ENCODE peak calls at places on chromosomes 4 and X, in four cellular contexts. J is suprapubic skin, T is thyroid gland, E is heart left ventricle. A is an unnamed sample. For H3K4me1, the result is how much of the 10 kb centered on the place peaks cover.

GRCh38 chrX:100645106-100645505 is 1.1 kb downstream of the SRPX2 start:
- DNase-seq in J (no peak), T (no peak), E (no peak), A (no peak)

GRCh38 chr4:184860018-184860530 is 34.3 kb upstream of the ACSL1 start:
- DNase-seq in E (no peak), J (no peak), T (no peak), A (no peak)

GRCh38 chr4:15202481-15202880 is 200.2 kb downstream of the CPEB2 start:
- DNase-seq in E (no peak), T (no peak), J (no peak), A (no peak)

GRCh38 chr4:70556856-70557255 is 35.2 kb upstream of the AMBN start:
- DNase-seq in J (no peak), T (no peak), E (no peak), A (no peak)

GRCh38 chrX:74800062-74800461 is 125.2 kb downstream of the NEXMIF start:
- DNase-seq in T (no peak), J (no peak), E (no peak), A (no peak)

GRCh38 chr4:33218238-33218637 is 2498.1 kb downstream of the PCDH7 start:
- DNase-seq in T (no peak), J (no peak), E (no peak), A (no peak)

GRCh38 chrX:155235891-155236290 is 19.6 kb downstream of the VBP1 start:
- DNase-seq in T (no peak), E (no peak), J (no peak), A (no peak)

GRCh38 chr4:173121044-173121685 is 47.4 kb upstream of the GALNT7 start:
- DNase-seq in E (peak), J (no peak), T (peak), A (no peak)

GRCh38 chrX:154471870-154472684 is 7.0 kb downstream of the LAGE3 start:
- DNase-seq in T (no peak), J (no peak), E (no peak), A (peak)

GRCh38 chr4:21802406-21802805 is 146.2 kb downstream of the KCNIP4 start:
- DNase-seq in J (no peak), T (no peak), E (no peak), A (no peak)

GRCh38 chrX:132426695-132427281 is 62.0 kb downstream of the MBNL3 start:
- DNase-seq in E (no peak), J (no peak), T (no peak), A (no peak)

GRCh38 chr4:52376107-52376704 is 282.9 kb downstream of the USP46 start:
- DNase-seq in T (peak), J (no peak), E (no peak), A (no peak)

GRCh38 chrX:39855748-39856129 is 242.0 kb downstream of the BCOR start:
- DNase-seq in J (no peak), T (no peak), E (no peak), A (no peak)

GRCh38 chr4:17561195-17561909 is 15.6 kb upstream of the LAP3 start:
- DNase-seq in E (no peak), J (no peak), T (no peak), A (no peak)

GRCh38 chr4:48949518-48950207 is 36.4 kb upstream of the CWH43 start:
- DNase-seq in T (no peak), J (no peak), E (no peak), A (no peak)

GRCh38 chrX:111182938-111183337 is 86.9 kb downstream of the PAK3 start:
- DNase-seq in T (no peak), E (no peak), J (no peak), A (no peak)

GRCh38 chr4:134627386-134627785 is 425.8 kb upstream of the PABPC4L start:
- DNase-seq in T (no peak), J (no peak), E (no peak), A (peak)

GRCh38 chrX:48083212-48083611 is 11.8 kb upstream of the ZNF630 start:
- DNase-seq in E (no peak), T (peak), J (no peak), A (no peak)

GRCh38 chrX:110086916-110087484 is 84.1 kb downstream of the TMEM164 start:
- DNase-seq in J (no peak), E (no peak), T (no peak), A (no peak)

GRCh38 chrX:72121381-72121780 is 10.3 kb downstream of the RTL5 start:
- DNase-seq in E (peak), T (peak), J (no peak), A (peak)

GRCh38 chr4:159204566-159204965 is 101.7 kb downstream of the RAPGEF2 start:
- DNase-seq in J (no peak), T (no peak), E (no peak), A (no peak)

GRCh38 chr4:8318509-8318908 is 49.0 kb downstream of the HTRA3 start:
- DNase-seq in T (no peak), E (no peak), J (no peak), A (no peak)

GRCh38 chrX:138485224-138485623 is 226.3 kb downstream of the FGF13 start:
- DNase-seq in T (no peak), E (no peak), J (no peak), A (no peak)

GRCh38 chrX:29042341-29042740 is 455.1 kb downstream of the IL1RAPL1 start:
- DNase-seq in E (no peak), T (no peak), J (no peak), A (no peak)

GRCh38 chr4:92988301-92988700 is 684.5 kb downstream of the GRID2 start:
- DNase-seq in T (no peak), J (no peak), E (no peak), A (no peak)

GRCh38 chrX:45434231-45434630 is 233.6 kb upstream of the DIPK2B start:
- DNase-seq in J (no peak), E (no peak), T (no peak), A (no peak)

GRCh38 chrX:107935200-107935599 is 47.0 kb downstream of the TEX13B start:
- DNase-seq in T (no peak), J (no peak), E (peak), A (no peak)

GRCh38 chrX:2690856-2691542 is at the start of gene CD99:
- DNase-seq in J (peak), E (peak), T (peak), A (peak)

GRCh38 chrX:23246001-23246400 is 88.6 kb upstream of the PTCHD1 start:
- DNase-seq in T (no peak), E (no peak), J (no peak), A (no peak)

GRCh38 chr4:180870623-180871022 is 1372.6 kb upstream of the TENM3 start:
- DNase-seq in E (no peak), J (no peak), T (no peak), A (no peak)

GRCh38 chrX:19752043-19752442 is 135.4 kb downstream of the SH3KBP1 start:
- DNase-seq in J (no peak), E (no peak), T (no peak), A (no peak)

GRCh38 chrX:130741151-130741550 is 161.9 kb downstream of the ENOX2 start:
- DNase-seq in J (no peak), E (no peak), T (no peak), A (no peak)

GRCh38 chr4:168485511-168485910 is 5.2 kb upstream of the DDX60L start:
- DNase-seq in E (no peak), T (no peak), J (no peak), A (no peak)

GRCh38 chr4:85688055-85688740 is 213.2 kb downstream of the ARHGAP24 start:
- DNase-seq in J (no peak), E (no peak), T (no peak), A (no peak)

GRCh38 chr4:181541396-181541795 is 701.8 kb upstream of the TENM3 start:
- DNase-seq in J (no peak), T (no peak), E (no peak), A (no peak)

GRCh38 chr4:176814770-176815169 is 22.0 kb upstream of the VEGFC start:
- DNase-seq in T (no peak), E (no peak), J (no peak), A (no peak)

GRCh38 chr4:72319596-72319995 is 249.4 kb downstream of the ADAMTS3 start:
- DNase-seq in T (peak), E (no peak), J (no peak), A (no peak)

GRCh38 chr4:115537387-115537786 is 424.0 kb upstream of the NDST4 start:
- DNase-seq in J (no peak), E (no peak), T (no peak), A (no peak)

GRCh38 chr4:56326363-56326762 is 60.9 kb downstream of the AASDH start:
- DNase-seq in E (no peak), J (no peak), T (no peak), A (no peak)

GRCh38 chr4:119297795-119298194 is 24.1 kb downstream of the FABP2 start:
- DNase-seq in E (no peak), J (no peak), T (no peak), A (no peak)

DNA sequence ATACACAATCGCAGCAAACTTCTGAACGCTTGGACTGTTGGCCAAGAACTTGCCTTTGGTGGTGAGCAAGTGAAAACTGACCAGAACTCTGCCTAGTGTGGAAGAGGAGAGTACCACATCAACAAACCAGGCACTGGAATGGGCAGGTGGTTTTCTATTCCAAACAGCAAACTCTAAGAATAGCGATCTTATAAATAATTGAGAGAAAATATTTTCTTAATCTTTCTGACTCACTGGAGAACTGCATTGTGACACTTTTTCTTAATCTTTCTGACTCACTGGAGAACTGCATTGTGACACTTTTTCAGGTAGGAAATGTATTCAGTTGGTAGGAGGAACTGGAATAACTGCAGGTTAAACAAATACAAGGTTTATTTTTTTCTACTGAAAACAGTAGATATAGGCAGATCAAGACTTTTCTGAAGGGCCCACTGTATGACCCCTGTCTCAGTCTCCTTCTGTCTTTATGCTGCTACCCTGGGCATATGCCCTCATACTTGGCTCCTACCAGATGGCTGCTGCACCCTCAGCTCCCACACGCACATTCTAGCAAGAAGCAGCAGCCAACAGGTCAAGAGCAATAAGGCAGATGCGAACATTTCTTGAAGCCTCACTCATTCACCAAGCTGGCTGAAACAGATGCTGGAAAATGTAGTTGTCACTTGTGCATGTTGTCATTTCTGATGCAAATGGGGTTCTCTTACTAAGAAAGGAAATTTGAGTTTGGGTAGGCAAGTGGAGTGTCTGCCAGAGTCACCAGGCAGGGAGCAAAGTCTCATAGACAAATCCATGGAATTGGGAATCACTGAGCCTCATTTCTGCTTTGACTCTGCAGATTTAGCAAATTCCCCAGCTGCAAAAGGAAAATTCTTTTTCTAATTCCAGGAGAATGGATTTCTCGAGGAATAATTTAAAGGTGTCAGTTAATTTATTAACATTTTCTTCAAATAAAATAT is 57.3 kb upstream of the SORBS2 start:
- DNase-seq in J (no peak), T (no peak), E (no peak), A (no peak)
- H3K4me1 ChIP-seq in J (under half), T (under half), E (under half), A (under half)

DNA sequence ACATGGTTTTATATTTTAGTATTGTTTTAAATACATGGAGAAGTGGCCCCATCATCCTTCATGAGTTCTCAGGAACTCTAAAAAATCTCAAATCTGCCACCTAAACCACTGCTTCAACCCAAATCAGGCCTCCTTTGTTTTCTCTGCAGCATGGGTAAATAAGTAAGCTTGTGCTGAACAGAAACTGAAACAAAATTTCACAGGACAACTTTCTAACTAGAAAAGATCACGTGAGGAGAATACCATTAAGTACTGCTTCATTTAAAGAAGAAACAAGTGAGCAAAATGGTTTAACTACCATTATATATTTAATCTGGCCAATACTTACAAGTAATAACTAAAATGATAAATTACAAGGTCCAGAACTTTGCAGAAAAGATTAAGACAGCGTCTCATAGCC is 2.5 kb downstream of the ARAP2 start:
- DNase-seq in T (no peak), E (no peak), J (no peak), A (no peak)
- H3K4me3 ChIP-seq in T (peak), E (peak), J (peak), A (peak)

DNA sequence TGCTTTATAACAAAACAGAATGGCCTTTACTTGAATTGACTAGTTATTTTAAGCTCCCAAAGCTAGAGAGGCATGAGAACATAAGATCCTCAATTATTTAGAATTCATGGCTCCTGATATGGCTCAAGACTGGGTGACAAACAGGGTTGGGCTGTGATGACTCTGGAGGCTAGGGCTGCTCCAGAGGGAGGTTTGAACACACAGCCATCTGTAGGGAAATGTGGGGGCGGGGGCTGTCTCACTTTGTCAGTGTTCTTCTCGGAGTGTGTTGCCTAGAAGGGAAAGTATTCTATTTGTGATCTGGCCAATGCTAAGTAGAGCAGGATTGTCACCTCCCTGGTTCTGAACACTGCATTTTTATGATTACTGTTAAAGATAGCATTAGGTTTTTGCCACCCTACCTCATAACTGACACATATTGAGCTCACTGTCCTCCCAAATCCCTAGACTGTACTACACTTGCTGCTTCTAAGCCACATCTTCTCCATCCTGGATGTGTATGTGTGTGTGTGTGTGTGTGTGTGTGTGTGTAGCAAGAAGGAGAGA is 45.9 kb downstream of the VSIG4 start:
- DNase-seq in E (no peak), T (no peak), J (no peak), A (no peak)
- H3K4me1 ChIP-seq in E (under half), T (under half), J (under half), A (under half)

GRCh38 chr4:40206421-40206820 is 9.6 kb downstream of the RHOH start:
- DNase-seq in E (no peak), T (no peak), J (no peak), A (no peak)
- H3K4me3 ChIP-seq in E (no peak), T (no peak), J (no peak), A (no peak)